ENCODE peak calls at places on chromosome 18, in ten cellular contexts. One of them, this sample, is unnamed.

GRCh38 chr18:68772268-68772667 is 25.6 kb upstream of the CCDC102B start:
- DNase-seq in AG09309: no peak
- DNase-seq in HCT116: no peak
- DNase-seq in heart right ventricle: no peak
- DNase-seq in ascending aorta: no peak
- DNase-seq in colonic mucosa: no peak
- DNase-seq in BJ: no peak
- DNase-seq in astrocyte of the spinal cord: no peak
- DNase-seq in MM.1S: no peak
- DNase-seq in right lobe of liver: no peak
- DNase-seq in this sample: no peak

GRCh38 chr18:48876590-48876989 is 74.2 kb downstream of the SMAD7 start:
- DNase-seq in AG09309: no peak
- DNase-seq in HCT116: no peak
- DNase-seq in heart right ventricle: no peak
- DNase-seq in ascending aorta: no peak
- DNase-seq in colonic mucosa: no peak
- DNase-seq in BJ: no peak
- DNase-seq in astrocyte of the spinal cord: no peak
- DNase-seq in MM.1S: no peak
- DNase-seq in right lobe of liver: no peak
- DNase-seq in this sample: no peak

GRCh38 chr18:74702951-74703350 is 105.3 kb downstream of the ZNF407 start:
- DNase-seq in AG09309: no peak
- DNase-seq in HCT116: no peak
- DNase-seq in heart right ventricle: no peak
- DNase-seq in ascending aorta: no peak
- DNase-seq in colonic mucosa: no peak
- DNase-seq in BJ: no peak
- DNase-seq in astrocyte of the spinal cord: no peak
- DNase-seq in MM.1S: no peak
- DNase-seq in right lobe of liver: no peak
- DNase-seq in this sample: no peak

GRCh38 chr18:55790296-55790695 is 202.3 kb upstream of the TCF4 start:
- DNase-seq in AG09309: peak
- DNase-seq in HCT116: no peak
- DNase-seq in heart right ventricle: no peak
- DNase-seq in ascending aorta: no peak
- DNase-seq in colonic mucosa: no peak
- DNase-seq in BJ: peak
- DNase-seq in astrocyte of the spinal cord: peak
- DNase-seq in MM.1S: no peak
- DNase-seq in right lobe of liver: no peak
- DNase-seq in this sample: no peak

GRCh38 chr18:55153346-55153745 is 194.1 kb upstream of the CCDC68 start:
- DNase-seq in AG09309: no peak
- DNase-seq in HCT116: no peak
- DNase-seq in heart right ventricle: no peak
- DNase-seq in ascending aorta: no peak
- DNase-seq in colonic mucosa: no peak
- DNase-seq in BJ: no peak
- DNase-seq in astrocyte of the spinal cord: no peak
- DNase-seq in MM.1S: no peak
- DNase-seq in right lobe of liver: no peak
- DNase-seq in this sample: no peak

GRCh38 chr18:73060666-73061270 is 193.0 kb upstream of the NETO1 start:
- DNase-seq in AG09309: peak
- DNase-seq in HCT116: no peak
- DNase-seq in heart right ventricle: no peak
- DNase-seq in ascending aorta: no peak
- DNase-seq in colonic mucosa: no peak
- DNase-seq in BJ: peak
- DNase-seq in astrocyte of the spinal cord: peak
- DNase-seq in MM.1S: no peak
- DNase-seq in right lobe of liver: no peak
- DNase-seq in this sample: no peak

GRCh38 chr18:9809686-9810085 is 76.1 kb upstream of the TXNDC2 start:
- DNase-seq in AG09309: no peak
- DNase-seq in HCT116: no peak
- DNase-seq in heart right ventricle: no peak
- DNase-seq in ascending aorta: no peak
- DNase-seq in colonic mucosa: no peak
- DNase-seq in BJ: no peak
- DNase-seq in astrocyte of the spinal cord: no peak
- DNase-seq in MM.1S: no peak
- DNase-seq in right lobe of liver: no peak
- DNase-seq in this sample: no peak

GRCh38 chr18:63073481-63073880 is 246.1 kb downstream of the BCL2 start:
- DNase-seq in AG09309: no peak
- DNase-seq in HCT116: no peak
- DNase-seq in heart right ventricle: no peak
- DNase-seq in ascending aorta: no peak
- DNase-seq in colonic mucosa: no peak
- DNase-seq in BJ: no peak
- DNase-seq in astrocyte of the spinal cord: no peak
- DNase-seq in MM.1S: peak
- DNase-seq in right lobe of liver: no peak
- DNase-seq in this sample: peak

GRCh38 chr18:48637081-48637990 is 98.5 kb downstream of the CTIF start:
- DNase-seq in AG09309: no peak
- DNase-seq in HCT116: no peak
- DNase-seq in heart right ventricle: no peak
- DNase-seq in ascending aorta: no peak
- DNase-seq in colonic mucosa: no peak
- DNase-seq in BJ: no peak
- DNase-seq in astrocyte of the spinal cord: no peak
- DNase-seq in MM.1S: no peak
- DNase-seq in right lobe of liver: peak
- DNase-seq in this sample: no peak

GRCh38 chr18:77056399-77057015 is 76.1 kb downstream of the MBP start:
- DNase-seq in AG09309: no peak
- DNase-seq in HCT116: no peak
- DNase-seq in heart right ventricle: no peak
- DNase-seq in ascending aorta: no peak
- DNase-seq in colonic mucosa: peak
- DNase-seq in BJ: no peak
- DNase-seq in astrocyte of the spinal cord: no peak
- DNase-seq in MM.1S: no peak
- DNase-seq in right lobe of liver: no peak
- DNase-seq in this sample: no peak

GRCh38 chr18:77053616-77054287 is 78.8 kb downstream of the MBP start:
- DNase-seq in AG09309: no peak
- DNase-seq in HCT116: no peak
- DNase-seq in heart right ventricle: no peak
- DNase-seq in ascending aorta: no peak
- DNase-seq in colonic mucosa: no peak
- DNase-seq in BJ: no peak
- DNase-seq in astrocyte of the spinal cord: no peak
- DNase-seq in MM.1S: no peak
- DNase-seq in right lobe of liver: no peak
- DNase-seq in this sample: no peak

GRCh38 chr18:77054288-77054605 is 78.3 kb downstream of the MBP start:
- DNase-seq in AG09309: no peak
- DNase-seq in HCT116: no peak
- DNase-seq in heart right ventricle: no peak
- DNase-seq in ascending aorta: no peak
- DNase-seq in colonic mucosa: no peak
- DNase-seq in BJ: no peak
- DNase-seq in astrocyte of the spinal cord: no peak
- DNase-seq in MM.1S: no peak
- DNase-seq in right lobe of liver: no peak
- DNase-seq in this sample: peak

GRCh38 chr18:77055429-77056310 is 76.9 kb downstream of the MBP start:
- DNase-seq in AG09309: no peak
- DNase-seq in HCT116: no peak
- DNase-seq in heart right ventricle: peak
- DNase-seq in ascending aorta: no peak
- DNase-seq in colonic mucosa: no peak
- DNase-seq in BJ: no peak
- DNase-seq in astrocyte of the spinal cord: peak
- DNase-seq in MM.1S: no peak
- DNase-seq in right lobe of liver: no peak
- DNase-seq in this sample: peak

DNA sequence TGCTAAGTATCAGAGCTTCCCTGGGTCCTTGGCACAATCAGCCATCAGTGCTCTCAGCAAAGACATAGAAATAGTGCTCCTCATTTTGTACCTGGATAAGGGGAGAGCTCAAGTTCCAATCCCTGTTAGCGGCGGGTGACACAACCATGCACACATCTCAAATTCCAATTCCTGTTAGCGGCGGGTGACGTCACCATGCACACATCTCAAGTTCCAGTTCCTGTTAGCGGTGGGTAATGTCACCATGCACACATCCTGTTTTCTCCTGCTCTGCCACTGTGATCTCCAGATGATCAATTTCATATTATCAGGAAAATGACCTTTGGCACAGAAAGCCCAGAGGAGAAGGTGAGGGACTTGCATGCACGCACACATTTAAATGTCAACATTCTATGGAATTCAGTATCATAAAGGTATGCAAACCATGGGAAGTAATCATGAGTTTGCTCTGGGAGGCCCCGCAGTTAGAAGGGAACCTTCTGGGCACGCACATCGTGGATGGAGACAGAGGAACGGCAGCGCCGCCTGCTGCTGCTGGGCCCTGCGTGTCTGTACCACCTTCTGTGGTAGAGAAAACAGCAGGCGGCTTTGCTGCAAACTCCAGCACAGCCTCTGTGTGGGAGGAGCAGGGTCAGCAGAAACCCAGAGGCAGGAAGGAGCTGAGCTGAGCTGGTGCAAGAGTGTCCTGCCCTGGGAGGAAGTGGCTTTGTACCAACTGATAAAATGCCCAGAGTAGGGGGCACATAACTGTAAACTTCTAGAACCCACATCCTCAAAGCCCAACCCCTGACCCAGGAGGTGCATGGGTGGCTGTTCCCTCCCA is 77.8 kb downstream of the MBP start:
- DNase-seq in AG09309: no peak
- DNase-seq in HCT116: no peak
- DNase-seq in heart right ventricle: peak
- DNase-seq in ascending aorta: peak
- DNase-seq in colonic mucosa: peak
- DNase-seq in BJ: peak
- DNase-seq in astrocyte of the spinal cord: peak
- DNase-seq in MM.1S: peak
- DNase-seq in right lobe of liver: peak
- DNase-seq in this sample: peak
- H3K4me3 ChIP-seq in AG09309: no peak
- H3K4me3 ChIP-seq in HCT116: no peak
- H3K4me3 ChIP-seq in heart right ventricle: no peak
- H3K4me3 ChIP-seq in ascending aorta: no peak
- H3K4me3 ChIP-seq in colonic mucosa: no peak
- H3K4me3 ChIP-seq in BJ: no peak
- H3K4me3 ChIP-seq in astrocyte of the spinal cord: no peak
- H3K4me3 ChIP-seq in MM.1S: no peak
- H3K4me3 ChIP-seq in right lobe of liver: no peak
- H3K4me3 ChIP-seq in this sample: peak

GRCh38 chr18:58136865-58137264 is 92.8 kb downstream of the NEDD4L start:
- DNase-seq in AG09309: no peak
- DNase-seq in HCT116: no peak
- DNase-seq in heart right ventricle: no peak
- DNase-seq in ascending aorta: no peak
- DNase-seq in colonic mucosa: no peak
- DNase-seq in BJ: no peak
- DNase-seq in astrocyte of the spinal cord: no peak
- DNase-seq in MM.1S: no peak
- DNase-seq in right lobe of liver: no peak
- DNase-seq in this sample: no peak

GRCh38 chr18:58135170-58135569 is 91.1 kb downstream of the NEDD4L start:
- DNase-seq in AG09309: peak
- DNase-seq in HCT116: no peak
- DNase-seq in heart right ventricle: no peak
- DNase-seq in ascending aorta: no peak
- DNase-seq in colonic mucosa: no peak
- DNase-seq in BJ: peak
- DNase-seq in astrocyte of the spinal cord: peak
- DNase-seq in MM.1S: peak
- DNase-seq in right lobe of liver: no peak
- DNase-seq in this sample: peak

GRCh38 chr18:58132595-58133191 is 88.7 kb downstream of the NEDD4L start:
- DNase-seq in AG09309: peak
- DNase-seq in HCT116: no peak
- DNase-seq in heart right ventricle: no peak
- DNase-seq in ascending aorta: no peak
- DNase-seq in colonic mucosa: no peak
- DNase-seq in BJ: no peak
- DNase-seq in astrocyte of the spinal cord: no peak
- DNase-seq in MM.1S: no peak
- DNase-seq in right lobe of liver: no peak
- DNase-seq in this sample: no peak

GRCh38 chr18:58139627-58140026 is 95.6 kb downstream of the NEDD4L start:
- DNase-seq in AG09309: no peak
- DNase-seq in HCT116: no peak
- DNase-seq in heart right ventricle: no peak
- DNase-seq in ascending aorta: no peak
- DNase-seq in colonic mucosa: no peak
- DNase-seq in BJ: no peak
- DNase-seq in astrocyte of the spinal cord: no peak
- DNase-seq in MM.1S: no peak
- DNase-seq in right lobe of liver: no peak
- DNase-seq in this sample: peak

GRCh38 chr18:58135806-58136331 is 91.8 kb downstream of the NEDD4L start:
- DNase-seq in AG09309: peak
- DNase-seq in HCT116: peak
- DNase-seq in heart right ventricle: no peak
- DNase-seq in ascending aorta: no peak
- DNase-seq in colonic mucosa: peak
- DNase-seq in BJ: no peak
- DNase-seq in astrocyte of the spinal cord: peak
- DNase-seq in MM.1S: peak
- DNase-seq in right lobe of liver: peak
- DNase-seq in this sample: peak
- TF ChIP-seq CTCF in AG09309: peak
- TF ChIP-seq CTCF in HCT116: peak
- TF ChIP-seq CTCF in heart right ventricle: peak
- TF ChIP-seq CTCF in ascending aorta: peak
- TF ChIP-seq CTCF in colonic mucosa: peak
- TF ChIP-seq CTCF in BJ: peak
- TF ChIP-seq CTCF in astrocyte of the spinal cord: peak
- TF ChIP-seq CTCF in MM.1S: peak
- TF ChIP-seq CTCF in right lobe of liver: peak
- TF ChIP-seq CTCF in this sample: peak

GRCh38 chr18:37484893-37485834 is 80.4 kb downstream of the CELF4 start:
- DNase-seq in AG09309: no peak
- DNase-seq in HCT116: peak
- DNase-seq in heart right ventricle: no peak
- DNase-seq in ascending aorta: no peak
- DNase-seq in colonic mucosa: no peak
- DNase-seq in BJ: no peak
- DNase-seq in astrocyte of the spinal cord: no peak
- DNase-seq in MM.1S: no peak
- DNase-seq in right lobe of liver: no peak
- DNase-seq in this sample: peak
- H3K4me3 ChIP-seq in AG09309: no peak
- H3K4me3 ChIP-seq in HCT116: no peak
- H3K4me3 ChIP-seq in heart right ventricle: no peak
- H3K4me3 ChIP-seq in ascending aorta: peak
- H3K4me3 ChIP-seq in colonic mucosa: no peak
- H3K4me3 ChIP-seq in BJ: no peak
- H3K4me3 ChIP-seq in astrocyte of the spinal cord: no peak
- H3K4me3 ChIP-seq in MM.1S: no peak
- H3K4me3 ChIP-seq in right lobe of liver: no peak
- H3K4me3 ChIP-seq in this sample: no peak

GRCh38 chr18:80200171-80200931 is 47.0 kb downstream of the PARD6G start:
- DNase-seq in AG09309: no peak
- DNase-seq in HCT116: no peak
- DNase-seq in heart right ventricle: no peak
- DNase-seq in ascending aorta: no peak
- DNase-seq in colonic mucosa: no peak
- DNase-seq in BJ: no peak
- DNase-seq in astrocyte of the spinal cord: no peak
- DNase-seq in MM.1S: no peak
- DNase-seq in right lobe of liver: no peak
- DNase-seq in this sample: no peak
- TF ChIP-seq CTCF in AG09309: no peak
- TF ChIP-seq CTCF in HCT116: no peak
- TF ChIP-seq CTCF in heart right ventricle: no peak
- TF ChIP-seq CTCF in ascending aorta: no peak
- TF ChIP-seq CTCF in colonic mucosa: no peak
- TF ChIP-seq CTCF in BJ: peak
- TF ChIP-seq CTCF in astrocyte of the spinal cord: peak
- TF ChIP-seq CTCF in MM.1S: no peak
- TF ChIP-seq CTCF in right lobe of liver: peak
- TF ChIP-seq CTCF in this sample: no peak

This sample was measured in GM12865.